ENCODE peak calls at places on chromosomes 3 and 15, in seven cellular contexts. One of them, this sample, is unnamed. For H3K4me1, the result is how much of the 10 kb centered on the place peaks cover.

GRCh38 chr3:155991291-155991690 is 120.8 kb downstream of the GMPS start:
- DNase-seq in gastrocnemius medialis: no peak
- DNase-seq in esophagus squamous epithelium: no peak
- DNase-seq in neural progenitor cell: no peak
- DNase-seq in uterus: no peak
- DNase-seq in breast epithelium: no peak
- DNase-seq in endodermal cell: no peak
- DNase-seq in this sample: no peak

GRCh38 chr15:24862726-24863521 is 91.9 kb upstream of the SNRPN start:
- DNase-seq in gastrocnemius medialis: no peak
- DNase-seq in esophagus squamous epithelium: no peak
- DNase-seq in neural progenitor cell: peak
- DNase-seq in uterus: no peak
- DNase-seq in breast epithelium: no peak
- DNase-seq in endodermal cell: peak
- DNase-seq in this sample: peak

GRCh38 chr3:87225659-87226058 is 1.4 kb upstream of the CHMP2B start:
- DNase-seq in gastrocnemius medialis: peak
- DNase-seq in esophagus squamous epithelium: no peak
- DNase-seq in neural progenitor cell: no peak
- DNase-seq in uterus: peak
- DNase-seq in breast epithelium: no peak
- DNase-seq in endodermal cell: no peak
- DNase-seq in this sample: no peak

GRCh38 chr15:27091270-27091940 is 120.4 kb downstream of the GABRG3 start:
- DNase-seq in gastrocnemius medialis: no peak
- DNase-seq in esophagus squamous epithelium: no peak
- DNase-seq in neural progenitor cell: no peak
- DNase-seq in uterus: no peak
- DNase-seq in breast epithelium: no peak
- DNase-seq in endodermal cell: no peak
- DNase-seq in this sample: no peak

GRCh38 chr3:69815959-69816358 is 76.7 kb downstream of the MITF start:
- DNase-seq in gastrocnemius medialis: no peak
- DNase-seq in esophagus squamous epithelium: no peak
- DNase-seq in neural progenitor cell: no peak
- DNase-seq in uterus: no peak
- DNase-seq in breast epithelium: no peak
- DNase-seq in endodermal cell: no peak
- DNase-seq in this sample: no peak

GRCh38 chr3:171192176-171192854 is 165.8 kb upstream of the SLC2A2 start:
- DNase-seq in gastrocnemius medialis: no peak
- DNase-seq in esophagus squamous epithelium: no peak
- DNase-seq in neural progenitor cell: no peak
- DNase-seq in uterus: no peak
- DNase-seq in breast epithelium: no peak
- DNase-seq in endodermal cell: no peak
- DNase-seq in this sample: no peak

GRCh38 chr3:51938780-51939425 is 2.8 kb downstream of the RRP9 start:
- DNase-seq in gastrocnemius medialis: no peak
- DNase-seq in esophagus squamous epithelium: no peak
- DNase-seq in neural progenitor cell: no peak
- DNase-seq in uterus: no peak
- DNase-seq in breast epithelium: no peak
- DNase-seq in endodermal cell: peak
- DNase-seq in this sample: no peak

GRCh38 chr15:27514526-27514925 is 543.5 kb downstream of the GABRG3 start:
- DNase-seq in gastrocnemius medialis: no peak
- DNase-seq in esophagus squamous epithelium: no peak
- DNase-seq in neural progenitor cell: no peak
- DNase-seq in uterus: no peak
- DNase-seq in breast epithelium: no peak
- DNase-seq in endodermal cell: no peak
- DNase-seq in this sample: no peak

GRCh38 chr3:24060055-24060454 is 115.0 kb downstream of the NR1D2 start:
- DNase-seq in gastrocnemius medialis: no peak
- DNase-seq in esophagus squamous epithelium: no peak
- DNase-seq in neural progenitor cell: peak
- DNase-seq in uterus: no peak
- DNase-seq in breast epithelium: no peak
- DNase-seq in endodermal cell: peak
- DNase-seq in this sample: no peak

GRCh38 chr3:197758512-197758911 is 8.8 kb downstream of the FYTTD1 start:
- DNase-seq in gastrocnemius medialis: no peak
- DNase-seq in esophagus squamous epithelium: no peak
- DNase-seq in neural progenitor cell: no peak
- DNase-seq in uterus: no peak
- DNase-seq in breast epithelium: no peak
- DNase-seq in endodermal cell: no peak
- DNase-seq in this sample: no peak

GRCh38 chr3:61626484-61626883 is 65.1 kb downstream of the PTPRG start:
- DNase-seq in gastrocnemius medialis: no peak
- DNase-seq in esophagus squamous epithelium: no peak
- DNase-seq in neural progenitor cell: no peak
- DNase-seq in uterus: no peak
- DNase-seq in breast epithelium: no peak
- DNase-seq in endodermal cell: no peak
- DNase-seq in this sample: no peak

GRCh38 chr15:94097567-94097966 is 133.8 kb upstream of the MCTP2 start:
- DNase-seq in gastrocnemius medialis: no peak
- DNase-seq in esophagus squamous epithelium: no peak
- DNase-seq in neural progenitor cell: no peak
- DNase-seq in uterus: no peak
- DNase-seq in breast epithelium: no peak
- DNase-seq in endodermal cell: no peak
- DNase-seq in this sample: no peak

GRCh38 chr15:29693225-29693624 is 129.0 kb downstream of the TJP1 start:
- DNase-seq in gastrocnemius medialis: no peak
- DNase-seq in esophagus squamous epithelium: no peak
- DNase-seq in neural progenitor cell: no peak
- DNase-seq in uterus: no peak
- DNase-seq in breast epithelium: no peak
- DNase-seq in endodermal cell: no peak
- DNase-seq in this sample: no peak

GRCh38 chr3:139241783-139242182 is 102.0 kb upstream of the MRPS22 start:
- DNase-seq in gastrocnemius medialis: no peak
- DNase-seq in esophagus squamous epithelium: no peak
- DNase-seq in neural progenitor cell: no peak
- DNase-seq in uterus: no peak
- DNase-seq in breast epithelium: no peak
- DNase-seq in endodermal cell: no peak
- DNase-seq in this sample: no peak

GRCh38 chr15:39502048-39502447 is 78.8 kb upstream of the THBS1 start:
- DNase-seq in gastrocnemius medialis: no peak
- DNase-seq in esophagus squamous epithelium: no peak
- DNase-seq in neural progenitor cell: no peak
- DNase-seq in uterus: no peak
- DNase-seq in breast epithelium: no peak
- DNase-seq in endodermal cell: no peak
- DNase-seq in this sample: no peak
- H3K4me1 ChIP-seq in gastrocnemius medialis: under half
- H3K4me1 ChIP-seq in esophagus squamous epithelium: under half
- H3K4me1 ChIP-seq in neural progenitor cell: under half
- H3K4me1 ChIP-seq in uterus: under half
- H3K4me1 ChIP-seq in breast epithelium: under half
- H3K4me1 ChIP-seq in endodermal cell: under half
- H3K4me1 ChIP-seq in this sample: under half

DNA sequence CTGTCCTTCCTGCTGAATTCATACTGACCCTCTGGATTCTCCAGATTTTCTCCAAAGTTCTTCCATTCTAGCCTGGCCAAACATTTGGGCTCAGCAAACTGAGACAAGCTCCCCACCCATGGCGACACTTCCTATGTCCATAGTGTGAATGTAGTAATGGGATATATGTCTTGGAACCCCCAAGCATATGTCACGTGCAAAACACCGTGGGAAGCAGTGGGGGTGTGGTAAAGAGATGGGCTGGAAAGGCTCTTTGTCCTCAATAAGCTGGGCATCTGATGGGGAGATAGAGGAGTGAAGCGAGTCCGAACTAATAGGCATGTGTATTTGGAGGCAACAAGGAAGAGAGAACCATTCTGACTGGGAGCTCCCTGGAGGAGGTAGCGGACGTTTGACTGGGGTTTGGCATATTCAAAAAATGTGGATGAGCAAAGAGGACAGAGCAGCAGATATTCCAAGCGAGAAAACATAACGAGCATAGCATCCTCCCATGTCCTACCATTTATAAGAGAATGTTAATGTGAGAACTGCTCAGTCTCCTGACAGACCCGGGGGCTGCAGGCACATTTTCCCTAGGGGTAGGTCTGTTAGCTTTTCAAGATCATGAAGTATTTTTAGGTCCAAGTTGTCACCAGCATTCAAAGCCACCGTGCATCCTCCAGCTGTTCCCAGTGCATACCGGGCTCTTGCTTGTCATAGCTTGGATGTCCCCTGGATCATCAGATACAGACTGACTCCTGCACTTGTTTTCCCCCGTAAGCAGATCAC is 25.6 kb downstream of the TPM1 start:
- DNase-seq in gastrocnemius medialis: no peak
- DNase-seq in esophagus squamous epithelium: no peak
- DNase-seq in neural progenitor cell: no peak
- DNase-seq in uterus: no peak
- DNase-seq in breast epithelium: no peak
- DNase-seq in endodermal cell: peak
- DNase-seq in this sample: no peak
- H3K4me3 ChIP-seq in gastrocnemius medialis: no peak
- H3K4me3 ChIP-seq in esophagus squamous epithelium: no peak
- H3K4me3 ChIP-seq in neural progenitor cell: no peak
- H3K4me3 ChIP-seq in uterus: no peak
- H3K4me3 ChIP-seq in breast epithelium: no peak
- H3K4me3 ChIP-seq in endodermal cell: no peak
- H3K4me3 ChIP-seq in this sample: no peak

DNA sequence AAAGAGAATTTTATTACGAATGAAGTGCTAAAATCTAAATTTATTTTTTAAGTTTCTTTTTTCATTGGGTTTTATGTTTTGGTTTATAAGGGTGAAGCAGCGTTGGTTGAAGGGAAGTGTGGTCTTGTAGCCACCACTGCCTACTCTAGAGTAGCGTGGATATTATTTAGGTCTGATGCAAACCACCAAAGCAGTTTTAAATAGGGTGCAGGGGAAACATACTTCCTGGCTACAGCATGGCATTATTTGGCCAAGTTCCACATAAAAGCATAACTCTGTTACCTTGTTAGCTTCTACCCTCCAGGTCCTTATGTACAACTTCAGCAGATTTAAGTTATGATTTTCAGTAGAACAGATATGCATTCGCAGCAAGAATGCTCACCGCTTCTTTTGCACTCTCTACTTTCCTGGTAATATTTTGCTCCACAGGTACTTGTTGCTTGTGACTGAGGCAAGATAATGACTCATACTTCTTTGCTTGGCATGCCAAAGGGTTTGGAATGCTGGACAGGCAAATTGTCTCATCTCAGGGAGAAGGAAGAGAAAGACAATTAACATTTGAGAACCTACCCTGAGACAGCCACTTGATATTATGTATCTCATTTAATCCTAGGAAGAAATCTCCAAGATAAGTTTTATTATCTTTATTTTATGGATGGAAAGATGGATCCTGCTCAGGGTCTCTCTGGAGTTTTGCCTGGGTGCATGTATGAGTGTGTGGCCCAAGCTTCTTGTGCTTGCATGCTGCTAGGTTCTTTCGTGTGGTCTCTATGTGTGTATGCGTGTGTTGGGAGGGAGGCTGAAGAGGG is 5.4 kb downstream of the TGFBR2 start:
- DNase-seq in gastrocnemius medialis: no peak
- DNase-seq in esophagus squamous epithelium: no peak
- DNase-seq in neural progenitor cell: no peak
- DNase-seq in uterus: no peak
- DNase-seq in breast epithelium: no peak
- DNase-seq in endodermal cell: no peak
- DNase-seq in this sample: no peak
- H3K4me1 ChIP-seq in gastrocnemius medialis: half or more
- H3K4me1 ChIP-seq in esophagus squamous epithelium: under half
- H3K4me1 ChIP-seq in neural progenitor cell: under half
- H3K4me1 ChIP-seq in uterus: under half
- H3K4me1 ChIP-seq in breast epithelium: under half
- H3K4me1 ChIP-seq in endodermal cell: under half
- H3K4me1 ChIP-seq in this sample: under half

GRCh38 chr15:31339558-31339895 is 12.9 kb downstream of the KLF13 start:
- DNase-seq in gastrocnemius medialis: no peak
- DNase-seq in esophagus squamous epithelium: no peak
- DNase-seq in neural progenitor cell: no peak
- DNase-seq in uterus: no peak
- DNase-seq in breast epithelium: no peak
- DNase-seq in endodermal cell: no peak
- DNase-seq in this sample: no peak
- H3K4me3 ChIP-seq in gastrocnemius medialis: peak
- H3K4me3 ChIP-seq in esophagus squamous epithelium: peak
- H3K4me3 ChIP-seq in neural progenitor cell: no peak
- H3K4me3 ChIP-seq in uterus: no peak
- H3K4me3 ChIP-seq in breast epithelium: peak
- H3K4me3 ChIP-seq in endodermal cell: no peak
- H3K4me3 ChIP-seq in this sample: no peak

DNA sequence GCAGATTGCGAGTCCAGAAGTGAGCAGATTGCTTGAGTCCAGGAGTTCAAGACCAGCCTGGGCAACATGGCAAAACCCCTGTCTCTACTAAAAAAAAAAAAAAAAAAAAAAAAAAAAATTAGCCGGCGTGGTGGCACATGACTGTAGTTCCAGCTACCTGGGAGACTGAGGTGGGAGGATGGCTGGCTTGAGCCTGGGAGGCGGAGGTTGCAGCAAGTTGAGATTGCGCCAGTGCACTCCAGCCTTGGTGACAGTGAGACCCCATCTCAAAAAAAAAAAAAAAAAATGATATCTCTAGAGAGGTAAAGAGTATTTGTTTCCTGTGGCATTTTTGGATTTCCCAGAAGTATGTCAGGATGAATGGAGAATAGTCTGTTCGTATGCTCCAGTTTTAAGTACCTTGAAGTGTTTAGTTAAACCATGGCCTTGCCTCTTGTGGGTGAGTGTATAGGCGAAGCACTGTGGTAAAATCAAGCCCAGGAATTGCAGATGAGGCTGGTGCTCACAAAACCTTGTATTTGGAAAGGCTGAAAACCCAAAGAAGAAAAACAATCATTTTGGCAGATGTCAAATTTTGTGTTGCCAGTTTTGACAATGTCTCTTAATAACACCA is 5.9 kb downstream of the CACNA1D start:
- DNase-seq in gastrocnemius medialis: no peak
- DNase-seq in esophagus squamous epithelium: no peak
- DNase-seq in neural progenitor cell: no peak
- DNase-seq in uterus: no peak
- DNase-seq in breast epithelium: no peak
- DNase-seq in endodermal cell: no peak
- DNase-seq in this sample: no peak
- H3K4me1 ChIP-seq in gastrocnemius medialis: under half
- H3K4me1 ChIP-seq in esophagus squamous epithelium: under half
- H3K4me1 ChIP-seq in neural progenitor cell: under half
- H3K4me1 ChIP-seq in uterus: under half
- H3K4me1 ChIP-seq in breast epithelium: under half
- H3K4me1 ChIP-seq in endodermal cell: under half
- H3K4me1 ChIP-seq in this sample: under half

GRCh38 chr15:82646250-82647044 is 716 bp downstream of the CPEB1 start:
- DNase-seq in gastrocnemius medialis: no peak
- DNase-seq in esophagus squamous epithelium: no peak
- DNase-seq in neural progenitor cell: peak
- DNase-seq in uterus: peak
- DNase-seq in breast epithelium: no peak
- DNase-seq in endodermal cell: peak
- DNase-seq in this sample: no peak
- H3K4me3 ChIP-seq in gastrocnemius medialis: peak
- H3K4me3 ChIP-seq in esophagus squamous epithelium: peak
- H3K4me3 ChIP-seq in neural progenitor cell: peak
- H3K4me3 ChIP-seq in uterus: peak
- H3K4me3 ChIP-seq in breast epithelium: peak
- H3K4me3 ChIP-seq in endodermal cell: no peak
- H3K4me3 ChIP-seq in this sample: no peak

This sample was measured in aorta.